ENCODE peak calls at places on chromosomes 2 and 18, in four cellular contexts. H is fibroblast of lung, R is K562, N is IMR-90. W is an unnamed sample.

GRCh38 chr2:27756544-27757498 is 14.7 kb upstream of the MRPL33 start:
- DNase-seq in H (peak), R (no peak), N (no peak), W (no peak)

GRCh38 chr2:109129356-109129920 is 433 bp downstream of the SH3RF3 start:
- DNase-seq in H (no peak), R (no peak), N (no peak), W (peak)

GRCh38 chr2:16067444-16068232 is 127.3 kb downstream of the MYCN start:
- DNase-seq in H (no peak), R (no peak), N (no peak), W (no peak)

GRCh38 chr2:177549171-177549570 is 156.6 kb downstream of the AGPS start:
- DNase-seq in H (no peak), R (no peak), N (no peak), W (no peak)

GRCh38 chr18:69257861-69258458 is 142.7 kb upstream of the DOK6 start:
- DNase-seq in H (peak), R (no peak), N (peak), W (no peak)

GRCh38 chr18:28138816-28139215 is 38.1 kb downstream of the CDH2 start:
- DNase-seq in H (no peak), R (no peak), N (no peak), W (no peak)

GRCh38 chr18:61833387-61833786 is 59.4 kb downstream of the RNF152 start:
- DNase-seq in H (peak), R (no peak), N (peak), W (no peak)

GRCh38 chr18:10270160-10270571 is 184.3 kb upstream of the APCDD1 start:
- DNase-seq in H (peak), R (no peak), N (peak), W (no peak)

GRCh38 chr2:39541011-39541930 is 104.2 kb upstream of the MAP4K3 start:
- DNase-seq in H (no peak), R (no peak), N (no peak), W (no peak)

GRCh38 chr2:33645861-33646260 is 46.8 kb upstream of the FAM98A start:
- DNase-seq in H (peak), R (no peak), N (peak), W (no peak)

DNA sequence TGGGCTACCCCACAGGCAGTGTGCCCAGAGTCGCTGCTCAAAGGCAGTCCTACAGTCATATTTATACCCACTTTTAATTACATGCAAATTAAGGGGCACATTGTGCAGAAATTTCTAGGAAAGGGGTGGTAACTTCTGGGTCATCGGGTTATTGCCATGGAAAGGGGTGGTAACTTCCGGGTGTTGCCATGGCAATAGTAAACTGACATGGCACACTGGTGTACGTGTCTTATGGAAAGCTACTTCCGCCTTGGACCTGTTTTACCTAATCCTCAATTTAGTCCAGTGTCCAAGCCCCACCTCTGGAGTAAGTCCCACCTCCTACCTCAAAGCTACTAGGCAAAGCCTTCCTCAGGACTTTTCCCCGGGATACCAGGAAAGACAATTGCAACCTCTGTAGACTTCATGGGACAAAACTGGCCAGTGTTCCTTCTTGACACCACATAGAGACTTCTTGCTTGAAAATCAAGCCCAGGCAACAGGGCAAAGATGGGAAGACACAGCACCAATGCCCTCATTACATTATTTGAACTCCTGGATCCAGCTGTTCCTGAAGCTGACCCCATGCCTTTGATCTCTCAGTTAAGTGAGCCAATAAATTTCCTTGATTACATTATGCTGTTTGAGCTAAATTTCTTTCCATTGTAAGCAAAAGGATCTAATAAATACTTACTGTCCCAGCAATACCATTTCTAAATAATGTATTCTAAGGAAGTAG is 63.3 kb upstream of the AGAP1 start:
- DNase-seq in H (no peak), R (no peak), N (no peak), W (no peak)
- H3K9ac ChIP-seq in H (no peak), R (no peak), N (no peak), W (no peak)

DNA sequence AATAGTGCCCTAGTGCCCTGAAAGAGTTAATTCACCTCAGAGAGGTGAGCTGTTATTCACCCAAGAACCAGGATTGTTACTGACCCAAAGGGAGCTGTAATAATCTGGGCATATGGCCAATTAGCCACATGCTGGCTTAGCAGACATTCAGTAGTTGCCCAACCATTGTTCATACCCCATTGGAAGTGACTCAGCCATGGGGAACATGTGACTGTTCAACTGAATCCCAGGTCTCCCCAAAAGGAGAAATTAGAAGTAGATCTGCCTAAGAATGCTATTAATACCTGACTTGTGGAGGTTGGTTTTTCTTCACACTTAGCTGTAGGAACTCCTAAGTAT is 272.6 kb upstream of the UBE2E3 start:
- DNase-seq in H (peak), R (no peak), N (peak), W (peak)
- H3K27ac ChIP-seq in H (no peak), R (no peak), N (no peak), W (no peak)

GRCh38 chr2:239278941-239279365 is 121.9 kb downstream of the HDAC4 start:
- DNase-seq in H (peak), R (no peak), N (no peak), W (peak)
- H3K9ac ChIP-seq in H (no peak), R (peak), N (no peak), W (no peak)

GRCh38 chr2:44877417-44877816 is 64.1 kb upstream of the SIX3 start:
- DNase-seq in H (no peak), R (no peak), N (no peak), W (no peak)
- H3K27ac ChIP-seq in H (no peak), R (no peak), N (no peak), W (no peak)

W was measured in colonic mucosa.